ENCODE peak calls at places on chromosomes 13 and 19, in nine cellular contexts. One of them, this sample, is unnamed.

GRCh38 chr19:45216677-45217076 is 28.5 kb downstream of the EXOC3L2 start:
- DNase-seq in fibroblast of mammary gland: no peak
- DNase-seq in mucosa of descending colon: no peak
- DNase-seq in HFF-Myc: no peak
- DNase-seq in foreskin fibroblast: no peak
- DNase-seq in IMR-90: no peak
- DNase-seq in lower lobe of right lung: no peak
- DNase-seq in GM06990: no peak
- DNase-seq in A549: no peak
- DNase-seq in this sample: no peak

GRCh38 chr13:31663880-31664585 is 75.3 kb upstream of the RXFP2 start:
- DNase-seq in fibroblast of mammary gland: no peak
- DNase-seq in mucosa of descending colon: no peak
- DNase-seq in HFF-Myc: no peak
- DNase-seq in foreskin fibroblast: no peak
- DNase-seq in IMR-90: no peak
- DNase-seq in lower lobe of right lung: no peak
- DNase-seq in GM06990: no peak
- DNase-seq in A549: no peak
- DNase-seq in this sample: no peak

GRCh38 chr19:13881692-13882418 is 4.9 kb downstream of the NANOS3 start:
- DNase-seq in fibroblast of mammary gland: peak
- DNase-seq in mucosa of descending colon: peak
- DNase-seq in HFF-Myc: no peak
- DNase-seq in foreskin fibroblast: peak
- DNase-seq in IMR-90: peak
- DNase-seq in lower lobe of right lung: peak
- DNase-seq in GM06990: peak
- DNase-seq in A549: no peak
- DNase-seq in this sample: no peak

GRCh38 chr13:102556806-102557205 is 40.0 kb upstream of the TPP2 start:
- DNase-seq in fibroblast of mammary gland: no peak
- DNase-seq in mucosa of descending colon: no peak
- DNase-seq in HFF-Myc: no peak
- DNase-seq in foreskin fibroblast: peak
- DNase-seq in IMR-90: no peak
- DNase-seq in lower lobe of right lung: no peak
- DNase-seq in GM06990: no peak
- DNase-seq in A549: no peak
- DNase-seq in this sample: no peak

GRCh38 chr13:44210525-44210924 is 163.1 kb upstream of the SERP2 start:
- DNase-seq in fibroblast of mammary gland: no peak
- DNase-seq in mucosa of descending colon: no peak
- DNase-seq in HFF-Myc: no peak
- DNase-seq in foreskin fibroblast: no peak
- DNase-seq in IMR-90: no peak
- DNase-seq in lower lobe of right lung: no peak
- DNase-seq in GM06990: no peak
- DNase-seq in A549: no peak
- DNase-seq in this sample: no peak

GRCh38 chr13:25103711-25104110 is 7.8 kb downstream of the PABPC3 start:
- DNase-seq in fibroblast of mammary gland: no peak
- DNase-seq in mucosa of descending colon: no peak
- DNase-seq in HFF-Myc: no peak
- DNase-seq in foreskin fibroblast: no peak
- DNase-seq in IMR-90: no peak
- DNase-seq in lower lobe of right lung: no peak
- DNase-seq in GM06990: no peak
- DNase-seq in A549: no peak
- DNase-seq in this sample: no peak

GRCh38 chr13:99855516-99855915 is 116.1 kb downstream of the ZIC5 start:
- DNase-seq in fibroblast of mammary gland: no peak
- DNase-seq in mucosa of descending colon: no peak
- DNase-seq in HFF-Myc: no peak
- DNase-seq in foreskin fibroblast: no peak
- DNase-seq in IMR-90: no peak
- DNase-seq in lower lobe of right lung: no peak
- DNase-seq in GM06990: no peak
- DNase-seq in A549: no peak
- DNase-seq in this sample: no peak

GRCh38 chr13:23449386-23450162 is 16.1 kb upstream of the SACS start:
- DNase-seq in fibroblast of mammary gland: no peak
- DNase-seq in mucosa of descending colon: no peak
- DNase-seq in HFF-Myc: no peak
- DNase-seq in foreskin fibroblast: no peak
- DNase-seq in IMR-90: no peak
- DNase-seq in lower lobe of right lung: no peak
- DNase-seq in GM06990: no peak
- DNase-seq in A549: no peak
- DNase-seq in this sample: no peak

GRCh38 chr13:20141238-20142018 is 19.4 kb downstream of the GJA3 start:
- DNase-seq in fibroblast of mammary gland: no peak
- DNase-seq in mucosa of descending colon: no peak
- DNase-seq in HFF-Myc: no peak
- DNase-seq in foreskin fibroblast: no peak
- DNase-seq in IMR-90: no peak
- DNase-seq in lower lobe of right lung: no peak
- DNase-seq in GM06990: no peak
- DNase-seq in A549: no peak
- DNase-seq in this sample: no peak

GRCh38 chr13:20140487-20140886 is 20.4 kb downstream of the GJA3 start:
- DNase-seq in fibroblast of mammary gland: no peak
- DNase-seq in mucosa of descending colon: no peak
- DNase-seq in HFF-Myc: no peak
- DNase-seq in foreskin fibroblast: no peak
- DNase-seq in IMR-90: no peak
- DNase-seq in lower lobe of right lung: no peak
- DNase-seq in GM06990: no peak
- DNase-seq in A549: no peak
- DNase-seq in this sample: no peak

GRCh38 chr13:20134732-20135131 is 26.1 kb downstream of the GJA3 start:
- DNase-seq in fibroblast of mammary gland: no peak
- DNase-seq in mucosa of descending colon: no peak
- DNase-seq in HFF-Myc: no peak
- DNase-seq in foreskin fibroblast: no peak
- DNase-seq in IMR-90: no peak
- DNase-seq in lower lobe of right lung: no peak
- DNase-seq in GM06990: no peak
- DNase-seq in A549: no peak
- DNase-seq in this sample: no peak

GRCh38 chr13:20137875-20138274 is 23.0 kb downstream of the GJA3 start:
- DNase-seq in fibroblast of mammary gland: no peak
- DNase-seq in mucosa of descending colon: no peak
- DNase-seq in HFF-Myc: no peak
- DNase-seq in foreskin fibroblast: no peak
- DNase-seq in IMR-90: no peak
- DNase-seq in lower lobe of right lung: no peak
- DNase-seq in GM06990: no peak
- DNase-seq in A549: no peak
- DNase-seq in this sample: no peak

DNA sequence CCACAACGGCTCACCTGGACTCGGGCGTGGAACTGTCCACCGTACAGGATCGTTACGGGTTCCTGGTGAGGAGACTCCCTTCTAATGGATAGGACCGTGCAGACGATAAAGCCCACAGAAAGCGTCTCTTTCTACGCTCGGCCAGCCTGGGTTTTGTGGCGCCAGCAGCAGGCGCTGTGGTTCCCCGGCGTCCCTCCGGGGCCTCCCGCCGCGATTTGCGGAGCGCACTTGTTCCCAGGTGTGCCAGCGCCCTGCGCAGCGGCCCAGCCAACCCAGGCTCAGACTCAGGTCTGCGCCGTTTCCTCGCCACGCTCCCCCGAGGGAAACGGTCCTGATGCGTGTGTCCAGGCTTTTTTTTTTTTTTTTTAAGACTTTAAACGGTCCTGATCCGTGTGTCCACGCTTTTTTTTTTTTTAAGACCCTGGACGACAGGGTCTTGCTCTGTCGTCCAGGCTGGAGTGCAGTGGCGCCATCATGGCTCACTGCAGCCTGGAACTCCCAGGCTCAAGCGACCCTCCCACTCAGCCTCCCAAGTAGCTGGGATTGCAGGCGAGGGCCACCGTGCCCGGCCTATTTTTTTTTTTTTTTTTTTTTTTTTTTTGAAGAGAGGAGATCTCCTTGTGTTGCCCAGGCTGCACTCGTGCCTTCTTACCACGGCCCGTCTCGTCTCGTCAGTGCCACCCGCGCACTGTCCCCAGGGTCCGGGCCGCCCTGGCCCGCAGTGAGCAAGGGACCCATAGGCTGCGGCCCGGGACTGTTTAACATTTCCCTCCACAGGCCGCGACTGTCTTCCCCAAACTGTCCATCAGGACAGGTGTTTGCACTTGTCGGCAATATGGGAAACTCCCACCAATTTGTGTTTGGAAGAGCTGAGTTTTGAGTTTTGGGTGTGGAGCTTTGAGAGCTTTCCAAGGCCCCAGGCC is 23.8 kb downstream of the GJA3 start:
- DNase-seq in fibroblast of mammary gland: peak
- DNase-seq in mucosa of descending colon: peak
- DNase-seq in HFF-Myc: no peak
- DNase-seq in foreskin fibroblast: peak
- DNase-seq in IMR-90: no peak
- DNase-seq in lower lobe of right lung: no peak
- DNase-seq in GM06990: peak
- DNase-seq in A549: peak
- DNase-seq in this sample: no peak
- TF ChIP-seq CTCF in fibroblast of mammary gland: peak
- TF ChIP-seq CTCF in mucosa of descending colon: no peak
- TF ChIP-seq CTCF in HFF-Myc: peak
- TF ChIP-seq CTCF in foreskin fibroblast: peak
- TF ChIP-seq CTCF in IMR-90: peak
- TF ChIP-seq CTCF in lower lobe of right lung: peak
- TF ChIP-seq CTCF in GM06990: peak
- TF ChIP-seq CTCF in A549: peak
- TF ChIP-seq CTCF in this sample: no peak

GRCh38 chr13:107865643-107866006 is 349.7 kb downstream of the LIG4 start:
- DNase-seq in fibroblast of mammary gland: no peak
- DNase-seq in mucosa of descending colon: no peak
- DNase-seq in HFF-Myc: no peak
- DNase-seq in foreskin fibroblast: peak
- DNase-seq in IMR-90: peak
- DNase-seq in lower lobe of right lung: no peak
- DNase-seq in GM06990: no peak
- DNase-seq in A549: no peak
- DNase-seq in this sample: no peak

GRCh38 chr13:107870400-107870799 is 344.9 kb downstream of the LIG4 start:
- DNase-seq in fibroblast of mammary gland: no peak
- DNase-seq in mucosa of descending colon: no peak
- DNase-seq in HFF-Myc: no peak
- DNase-seq in foreskin fibroblast: no peak
- DNase-seq in IMR-90: no peak
- DNase-seq in lower lobe of right lung: no peak
- DNase-seq in GM06990: no peak
- DNase-seq in A549: no peak
- DNase-seq in this sample: no peak

GRCh38 chr13:107866666-107867623 is 348.4 kb downstream of the LIG4 start:
- DNase-seq in fibroblast of mammary gland: peak
- DNase-seq in mucosa of descending colon: no peak
- DNase-seq in HFF-Myc: no peak
- DNase-seq in foreskin fibroblast: peak
- DNase-seq in IMR-90: peak
- DNase-seq in lower lobe of right lung: no peak
- DNase-seq in GM06990: no peak
- DNase-seq in A549: no peak
- DNase-seq in this sample: no peak

GRCh38 chr13:107866007-107866665 is 349.2 kb downstream of the LIG4 start:
- DNase-seq in fibroblast of mammary gland: no peak
- DNase-seq in mucosa of descending colon: no peak
- DNase-seq in HFF-Myc: no peak
- DNase-seq in foreskin fibroblast: peak
- DNase-seq in IMR-90: peak
- DNase-seq in lower lobe of right lung: no peak
- DNase-seq in GM06990: no peak
- DNase-seq in A549: peak
- DNase-seq in this sample: no peak

GRCh38 chr13:107867701-107868661 is 347.4 kb downstream of the LIG4 start:
- DNase-seq in fibroblast of mammary gland: peak
- DNase-seq in mucosa of descending colon: no peak
- DNase-seq in HFF-Myc: no peak
- DNase-seq in foreskin fibroblast: peak
- DNase-seq in IMR-90: peak
- DNase-seq in lower lobe of right lung: no peak
- DNase-seq in GM06990: no peak
- DNase-seq in A549: peak
- DNase-seq in this sample: no peak
- H3K4me3 ChIP-seq in fibroblast of mammary gland: peak
- H3K4me3 ChIP-seq in mucosa of descending colon: no peak
- H3K4me3 ChIP-seq in HFF-Myc: peak
- H3K4me3 ChIP-seq in foreskin fibroblast: peak
- H3K4me3 ChIP-seq in IMR-90: peak
- H3K4me3 ChIP-seq in lower lobe of right lung: peak
- H3K4me3 ChIP-seq in GM06990: no peak
- H3K4me3 ChIP-seq in A549: peak
- H3K4me3 ChIP-seq in this sample: no peak

DNA sequence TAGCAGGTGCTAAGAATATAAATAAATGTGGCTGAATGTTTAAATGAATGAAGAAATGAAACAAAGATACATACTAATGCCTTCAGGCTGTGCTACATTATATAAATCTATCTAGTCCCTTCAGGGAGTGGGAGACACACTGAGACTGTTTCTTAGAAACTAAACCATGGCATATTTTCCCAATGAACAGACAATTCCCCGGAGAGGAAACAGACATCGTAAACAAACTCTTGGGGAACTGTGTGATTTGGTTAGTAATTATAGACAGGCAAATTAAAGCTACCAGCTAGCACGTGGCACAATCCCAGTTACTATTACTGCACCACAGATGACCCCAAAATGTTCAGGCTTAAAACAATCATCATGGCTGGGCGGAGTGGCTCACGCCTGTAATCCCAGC is 9.7 kb upstream of the FEM1A start:
- DNase-seq in fibroblast of mammary gland: peak
- DNase-seq in mucosa of descending colon: no peak
- DNase-seq in HFF-Myc: no peak
- DNase-seq in foreskin fibroblast: no peak
- DNase-seq in IMR-90: no peak
- DNase-seq in lower lobe of right lung: no peak
- DNase-seq in GM06990: no peak
- DNase-seq in A549: no peak
- DNase-seq in this sample: peak
- TF ChIP-seq CTCF in fibroblast of mammary gland: no peak
- TF ChIP-seq CTCF in mucosa of descending colon: no peak
- TF ChIP-seq CTCF in HFF-Myc: no peak
- TF ChIP-seq CTCF in foreskin fibroblast: no peak
- TF ChIP-seq CTCF in IMR-90: no peak
- TF ChIP-seq CTCF in lower lobe of right lung: no peak
- TF ChIP-seq CTCF in GM06990: no peak
- TF ChIP-seq CTCF in A549: no peak
- TF ChIP-seq CTCF in this sample: no peak

GRCh38 chr19:51389143-51389542 is 1.2 kb downstream of the C19orf84 start:
- DNase-seq in fibroblast of mammary gland: no peak
- DNase-seq in mucosa of descending colon: no peak
- DNase-seq in HFF-Myc: no peak
- DNase-seq in foreskin fibroblast: no peak
- DNase-seq in IMR-90: no peak
- DNase-seq in lower lobe of right lung: no peak
- DNase-seq in GM06990: no peak
- DNase-seq in A549: no peak
- DNase-seq in this sample: no peak

GRCh38 chr19:51391073-51391611 is 751 bp upstream of the C19orf84 start:
- DNase-seq in fibroblast of mammary gland: no peak
- DNase-seq in mucosa of descending colon: no peak
- DNase-seq in HFF-Myc: no peak
- DNase-seq in foreskin fibroblast: no peak
- DNase-seq in IMR-90: no peak
- DNase-seq in lower lobe of right lung: no peak
- DNase-seq in GM06990: no peak
- DNase-seq in A549: no peak
- DNase-seq in this sample: no peak

GRCh38 chr19:51386882-51387520 is 773 bp downstream of the LIM2 start:
- DNase-seq in fibroblast of mammary gland: no peak
- DNase-seq in mucosa of descending colon: no peak
- DNase-seq in HFF-Myc: no peak
- DNase-seq in foreskin fibroblast: no peak
- DNase-seq in IMR-90: no peak
- DNase-seq in lower lobe of right lung: no peak
- DNase-seq in GM06990: no peak
- DNase-seq in A549: no peak
- DNase-seq in this sample: no peak

GRCh38 chr19:51382004-51382403 is 5.8 kb downstream of the LIM2 start:
- DNase-seq in fibroblast of mammary gland: no peak
- DNase-seq in mucosa of descending colon: no peak
- DNase-seq in HFF-Myc: no peak
- DNase-seq in foreskin fibroblast: no peak
- DNase-seq in IMR-90: no peak
- DNase-seq in lower lobe of right lung: no peak
- DNase-seq in GM06990: no peak
- DNase-seq in A549: no peak
- DNase-seq in this sample: no peak

GRCh38 chr19:51387924-51388389 is at the start of gene LIM2:
- DNase-seq in fibroblast of mammary gland: no peak
- DNase-seq in mucosa of descending colon: no peak
- DNase-seq in HFF-Myc: no peak
- DNase-seq in foreskin fibroblast: no peak
- DNase-seq in IMR-90: no peak
- DNase-seq in lower lobe of right lung: no peak
- DNase-seq in GM06990: no peak
- DNase-seq in A549: no peak
- DNase-seq in this sample: no peak
- H3K4me3 ChIP-seq in fibroblast of mammary gland: no peak
- H3K4me3 ChIP-seq in mucosa of descending colon: no peak
- H3K4me3 ChIP-seq in HFF-Myc: no peak
- H3K4me3 ChIP-seq in foreskin fibroblast: no peak
- H3K4me3 ChIP-seq in IMR-90: no peak
- H3K4me3 ChIP-seq in lower lobe of right lung: no peak
- H3K4me3 ChIP-seq in GM06990: no peak
- H3K4me3 ChIP-seq in A549: no peak
- H3K4me3 ChIP-seq in this sample: no peak

This sample was measured in OCI-LY7.